ENCODE peak calls at places on chromosomes 11 and 22, in six cellular contexts. L is tibial artery, T is progenitor cell of endocrine pancreas, Q is epithelial cell of esophagus, X is neural progenitor cell, W is heart left ventricle. P is an unnamed sample.

GRCh38 chr11:23632293-23632692 is 772.0 kb upstream of the CCDC179 start:
- DNase-seq in L (no peak), T (no peak), Q (no peak), X (no peak), W (no peak), P (no peak)

GRCh38 chr11:17476317-17477083 is at the start of gene ABCC8:
- DNase-seq in L (no peak), W (no peak), Q (no peak), T (peak), X (peak), P (no peak)

GRCh38 chr11:63532799-63533475 is 3.7 kb upstream of the PLAAT4 start:
- DNase-seq in X (peak), T (no peak), W (no peak), Q (no peak), L (no peak), P (no peak)

GRCh38 chr11:94804874-94805273 is 36.7 kb downstream of the AMOTL1 start:
- DNase-seq in W (no peak), L (no peak), Q (no peak), T (no peak), X (no peak), P (no peak)

GRCh38 chr22:21868651-21869050 is 1.2 kb upstream of the MAPK1 start:
- DNase-seq in X (no peak), L (no peak), T (no peak), W (no peak), Q (no peak), P (no peak)

GRCh38 chr11:111297696-111298095 is 650 bp upstream of the POU2AF3 start:
- DNase-seq in Q (no peak), X (no peak), L (no peak), W (no peak), T (no peak), P (no peak)

GRCh38 chr22:29479417-29480261 is at the start of gene NEFH:
- DNase-seq in Q (no peak), X (peak), T (no peak), W (no peak), L (no peak), P (no peak)

GRCh38 chr22:45562102-45562501 is 59.4 kb downstream of the FBLN1 start:
- DNase-seq in L (no peak), X (no peak), T (no peak), W (no peak), Q (no peak), P (no peak)

GRCh38 chr11:105667441-105667840 is 57.6 kb downstream of the GRIA4 start:
- DNase-seq in X (no peak), T (no peak), Q (no peak), W (no peak), L (no peak), P (no peak)

GRCh38 chr11:132640952-132641351 is 891.3 kb downstream of the OPCML start:
- DNase-seq in T (no peak), Q (no peak), X (no peak), W (no peak), L (no peak), P (no peak)

GRCh38 chr11:96311120-96311568 is 31.9 kb downstream of the MAML2 start:
- DNase-seq in Q (no peak), W (no peak), X (no peak), L (no peak), T (no peak), P (no peak)

GRCh38 chr11:75214411-75214821 is 26.2 kb upstream of the TPBGL start:
- DNase-seq in W (peak), Q (peak), X (peak), T (peak), L (peak), P (peak)

GRCh38 chr11:73277467-73277866 is 5.3 kb downstream of the P2RY6 start:
- DNase-seq in X (no peak), L (no peak), Q (no peak), T (no peak), W (no peak), P (no peak)

GRCh38 chr22:36286096-36286957 is 33.4 kb downstream of the APOL1 start:
- DNase-seq in Q (peak), W (peak), L (peak), T (peak), X (peak), P (peak)

GRCh38 chr11:125167292-125167953 is 2.9 kb downstream of the PKNOX2 start:
- DNase-seq in X (peak), T (peak), Q (no peak), L (peak), W (no peak), P (peak)

GRCh38 chr11:134644489-134645456 is 232.7 kb upstream of the B3GAT1 start:
- DNase-seq in X (peak), W (no peak), L (peak), T (no peak), Q (no peak), P (peak)

GRCh38 chr11:45145421-45146071 is 893 bp upstream of the PRDM11 start:
- DNase-seq in T (no peak), X (peak), L (peak), W (peak), Q (no peak), P (peak)

GRCh38 chr22:40723396-40723933 is 44.2 kb downstream of the MCHR1 start:
- DNase-seq in Q (no peak), X (no peak), T (no peak), W (no peak), L (no peak), P (no peak)

GRCh38 chr11:2186669-2187266 is 15.2 kb upstream of the TH start:
- DNase-seq in W (no peak), X (peak), T (no peak), Q (peak), L (no peak), P (no peak)

GRCh38 chr11:108780119-108780518 is 115.2 kb downstream of the DDX10 start:
- DNase-seq in L (no peak), Q (no peak), X (no peak), W (no peak), T (no peak), P (no peak)

GRCh38 chr11:107996025-107996776 is 12.5 kb upstream of the CUL5 start:
- DNase-seq in L (no peak), T (no peak), W (no peak), Q (no peak), X (no peak), P (no peak)

GRCh38 chr11:34891611-34892010 is 24.6 kb downstream of the APIP start:
- DNase-seq in L (no peak), T (no peak), X (no peak), Q (no peak), W (no peak), P (no peak)

GRCh38 chr11:116927163-116927772 is 89.8 kb upstream of the APOA1 start:
- DNase-seq in W (no peak), T (no peak), Q (peak), L (no peak), X (no peak), P (no peak)

GRCh38 chr11:67610302-67610868 is 3.6 kb downstream of the NDUFV1 start:
- DNase-seq in L (no peak), X (no peak), W (no peak), T (no peak), Q (no peak), P (no peak)

GRCh38 chr11:6468712-6469495 is 4.8 kb downstream of the TRIM3 start:
- DNase-seq in X (peak), W (peak), Q (peak), T (peak), L (peak), P (peak)

GRCh38 chr11:120062561-120062930 is 75.4 kb downstream of the TRIM29 start:
- DNase-seq in L (no peak), T (peak), X (no peak), W (no peak), Q (no peak), P (no peak)

GRCh38 chr11:12806113-12806512 is 131.9 kb downstream of the TEAD1 start:
- DNase-seq in L (no peak), X (no peak), T (no peak), Q (peak), W (no peak), P (no peak)

GRCh38 chr11:12811861-12812260 is 137.6 kb downstream of the TEAD1 start:
- DNase-seq in X (no peak), W (no peak), Q (no peak), L (no peak), T (no peak), P (no peak)

GRCh38 chr11:12810497-12810896 is 136.3 kb downstream of the TEAD1 start:
- DNase-seq in T (no peak), L (no peak), Q (no peak), X (no peak), W (no peak), P (no peak)

GRCh38 chr11:12807621-12808020 is 133.4 kb downstream of the TEAD1 start:
- DNase-seq in L (no peak), W (no peak), Q (no peak), T (no peak), X (no peak), P (no peak)

DNA sequence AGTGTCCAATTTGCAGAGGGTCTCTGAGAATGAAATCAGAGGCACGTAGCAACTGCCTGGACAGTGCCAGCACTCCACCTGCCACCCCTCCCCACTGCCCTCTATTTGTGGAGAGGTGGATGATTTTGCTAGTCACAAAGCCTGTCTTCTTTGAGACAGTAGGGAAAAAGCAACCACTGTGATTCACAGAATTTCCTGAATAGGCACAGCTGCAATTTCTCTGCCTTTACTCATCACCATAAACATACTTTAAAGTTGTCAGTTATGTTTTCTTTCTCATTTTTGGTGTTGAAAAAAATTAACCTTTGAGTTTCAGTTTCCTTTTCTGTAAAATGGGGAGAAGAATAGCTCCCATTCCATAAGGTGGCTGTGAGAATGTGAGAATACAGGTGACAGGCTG is 134.3 kb downstream of the TEAD1 start:
- DNase-seq in W (no peak), Q (peak), T (no peak), X (no peak), L (no peak), P (no peak)
- TF ChIP-seq CTCF in W (no peak), Q (no peak), T (no peak), X (no peak), L (no peak), P (no peak)

GRCh38 chr11:69892237-69892985 is 73.2 kb upstream of the FGF3 start:
- DNase-seq in L (no peak), Q (no peak), X (peak), T (no peak), W (peak), P (no peak)
- TF ChIP-seq CTCF in L (no peak), Q (no peak), X (peak), T (no peak), W (no peak), P (no peak)

GRCh38 chr11:131584694-131585592 is 214.5 kb downstream of the NTM start:
- DNase-seq in Q (no peak), X (peak), T (no peak), L (no peak), W (no peak), P (no peak)
- TF ChIP-seq CTCF in Q (no peak), X (peak), T (peak), L (no peak), W (no peak), P (no peak)

DNA sequence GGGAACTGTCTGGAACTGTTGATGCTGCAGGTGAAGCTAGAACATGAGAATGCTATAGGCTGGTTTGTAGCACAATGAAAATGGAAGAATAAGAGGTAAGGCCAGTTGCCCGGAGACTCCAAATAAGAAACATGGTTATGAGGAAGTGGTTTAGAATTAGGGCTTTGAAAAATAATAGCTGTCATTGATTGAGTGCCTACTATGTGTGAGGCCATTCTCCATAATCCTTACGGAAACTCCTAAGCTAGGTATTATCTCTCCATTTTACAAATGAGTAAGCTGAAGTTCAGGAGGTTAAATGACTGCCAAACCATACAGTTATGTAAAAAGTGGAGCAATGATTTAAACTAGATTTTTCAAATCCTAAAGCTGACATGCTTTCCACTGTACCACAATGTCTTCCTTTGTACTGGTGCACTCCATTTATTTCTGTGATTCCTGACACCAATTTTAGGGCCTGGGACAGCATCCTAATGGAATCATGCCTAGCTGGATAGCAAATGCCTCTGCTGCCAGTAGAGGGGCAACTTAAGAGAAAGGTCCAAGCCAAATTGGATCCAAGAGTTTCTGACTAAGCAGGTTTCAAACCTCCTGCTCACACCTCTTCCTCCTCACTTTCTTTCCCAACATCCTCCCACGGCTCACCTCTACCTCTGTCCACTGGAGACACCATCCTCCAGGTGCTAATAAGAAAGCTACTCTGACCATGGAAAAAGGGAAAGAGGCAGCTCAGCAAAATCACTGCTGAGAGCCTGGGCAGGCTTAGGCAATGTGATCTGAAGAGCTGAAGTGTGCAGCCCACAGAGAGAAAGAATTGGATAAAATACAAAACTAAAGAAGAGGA is 46.9 kb upstream of the PICALM start:
- DNase-seq in L (no peak), X (no peak), T (no peak), Q (peak), W (no peak), P (no peak)
- TF ChIP-seq CTCF in L (no peak), X (no peak), T (no peak), Q (peak), W (no peak), P (no peak)

GRCh38 chr22:49966716-49967332 is 6.3 kb downstream of the PIM3 start:
- DNase-seq in W (peak), T (peak), X (peak), L (peak), Q (no peak), P (peak)
- TF ChIP-seq CTCF in W (no peak), T (no peak), X (no peak), L (no peak), Q (no peak), P (no peak)

DNA sequence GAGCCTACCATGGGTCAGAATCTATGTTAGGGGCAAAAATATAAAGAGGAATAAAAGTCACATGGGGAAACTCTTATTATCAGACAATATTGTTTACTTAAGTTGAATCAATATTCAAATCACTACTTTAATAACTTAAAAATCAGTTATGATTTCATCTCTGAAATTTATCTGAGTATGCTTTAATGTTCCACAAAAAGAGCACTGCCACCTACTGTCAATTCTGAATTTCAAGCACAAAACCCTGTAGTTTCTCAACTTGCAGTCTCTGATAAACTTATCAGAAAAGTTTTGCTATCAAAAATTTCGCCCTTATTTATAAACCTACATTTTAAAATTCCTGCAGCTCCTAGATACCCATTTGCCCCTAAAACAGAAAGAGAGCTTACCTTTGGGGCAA is 47.3 kb downstream of the RDX start:
- DNase-seq in L (no peak), Q (peak), T (no peak), W (no peak), X (no peak), P (no peak)
- TF ChIP-seq CTCF in L (no peak), Q (peak), T (peak), W (peak), X (peak), P (no peak)

DNA sequence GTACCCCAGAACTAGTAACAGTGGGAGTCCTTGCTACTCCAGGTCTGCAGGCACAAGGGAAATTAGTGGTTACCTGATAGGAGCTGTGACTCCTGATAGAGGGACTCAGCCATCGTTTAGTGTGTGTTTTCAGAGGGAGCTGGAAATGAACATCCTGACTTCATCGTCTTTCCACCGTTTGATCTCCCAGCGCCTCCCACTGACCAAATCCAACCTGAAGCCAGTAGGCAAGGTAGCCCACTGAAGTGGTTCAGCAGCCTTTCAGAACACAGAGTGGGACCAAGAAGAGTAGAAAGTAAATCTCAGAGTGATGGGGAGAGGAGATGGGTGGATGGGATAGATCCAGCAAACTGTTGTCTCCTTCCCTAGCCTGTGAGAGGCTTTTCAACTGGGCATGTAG is 385.9 kb downstream of the INSC start:
- DNase-seq in Q (no peak), L (no peak), W (no peak), X (no peak), T (no peak), P (no peak)
- TF ChIP-seq CTCF in Q (no peak), L (no peak), W (no peak), X (no peak), T (no peak), P (no peak)

DNA sequence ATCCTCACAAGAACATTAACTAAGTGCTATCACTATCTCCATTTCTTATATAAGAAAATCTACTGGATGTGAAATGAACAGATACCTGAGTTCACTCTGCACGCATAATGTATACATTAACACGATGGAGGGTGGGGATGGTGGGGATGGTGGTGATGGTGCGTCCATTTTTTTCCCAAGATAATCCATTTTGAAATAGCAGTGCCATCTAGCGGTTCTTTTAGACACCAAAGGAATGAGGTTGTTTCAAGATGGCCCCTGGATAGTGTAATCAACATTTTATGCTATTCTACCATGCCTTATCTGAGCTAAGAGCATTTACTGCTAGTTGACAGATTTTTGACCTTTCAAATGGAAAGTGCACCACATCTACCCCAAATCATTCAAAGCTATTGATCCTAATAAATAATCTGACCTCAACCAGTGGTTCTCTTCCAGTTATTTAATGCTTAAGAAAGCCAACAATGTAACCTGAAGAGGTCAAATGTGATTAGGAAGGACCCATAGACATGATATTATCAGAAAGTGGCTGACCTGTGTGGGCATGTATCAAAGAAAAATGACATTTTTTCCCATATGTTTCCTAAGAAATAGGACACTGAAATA is 714.7 kb upstream of the TENM4 start:
- DNase-seq in X (peak), T (no peak), W (no peak), Q (peak), L (no peak), P (no peak)
- TF ChIP-seq CTCF in X (peak), T (peak), W (peak), Q (peak), L (no peak), P (no peak)

P was measured in sigmoid colon.